ENCODE peak calls at places on chromosomes 13 and 19, in four cellular contexts. One of them, this sample, is unnamed. For H3K36me3, the result is how much of the 10 kb centered on the place peaks cover.

GRCh38 chr13:77584111-77584510 is 48.6 kb downstream of the SCEL start:
- DNase-seq in mucosa of descending colon: no peak
- DNase-seq in CD4-positive, CD25-positive, alpha-beta regulatory T cell: no peak
- DNase-seq in heart right ventricle: no peak
- DNase-seq in this sample: peak

GRCh38 chr19:19900124-19900523 is 622 bp upstream of the ZNF93 start:
- DNase-seq in mucosa of descending colon: no peak
- DNase-seq in CD4-positive, CD25-positive, alpha-beta regulatory T cell: no peak
- DNase-seq in heart right ventricle: no peak
- DNase-seq in this sample: peak

GRCh38 chr13:51935326-51936171 is 73.8 kb downstream of the CCDC70 start:
- DNase-seq in mucosa of descending colon: peak
- DNase-seq in CD4-positive, CD25-positive, alpha-beta regulatory T cell: no peak
- DNase-seq in heart right ventricle: no peak
- DNase-seq in this sample: no peak

GRCh38 chr19:42553292-42554045 is 25.2 kb upstream of the CEACAM1 start:
- DNase-seq in mucosa of descending colon: no peak
- DNase-seq in CD4-positive, CD25-positive, alpha-beta regulatory T cell: no peak
- DNase-seq in heart right ventricle: peak
- DNase-seq in this sample: no peak

GRCh38 chr13:95533545-95534135 is 18.9 kb upstream of the CLDN10 start:
- DNase-seq in mucosa of descending colon: peak
- DNase-seq in CD4-positive, CD25-positive, alpha-beta regulatory T cell: no peak
- DNase-seq in heart right ventricle: no peak
- DNase-seq in this sample: no peak

GRCh38 chr19:38143847-38144246 is 80.2 kb downstream of the DPF1 start:
- DNase-seq in mucosa of descending colon: no peak
- DNase-seq in CD4-positive, CD25-positive, alpha-beta regulatory T cell: no peak
- DNase-seq in heart right ventricle: no peak
- DNase-seq in this sample: no peak

GRCh38 chr13:113814435-113814821 is 49.4 kb downstream of the GAS6 start:
- DNase-seq in mucosa of descending colon: no peak
- DNase-seq in CD4-positive, CD25-positive, alpha-beta regulatory T cell: no peak
- DNase-seq in heart right ventricle: no peak
- DNase-seq in this sample: no peak

GRCh38 chr13:38308736-38309135 is 40.9 kb upstream of the UFM1 start:
- DNase-seq in mucosa of descending colon: no peak
- DNase-seq in CD4-positive, CD25-positive, alpha-beta regulatory T cell: no peak
- DNase-seq in heart right ventricle: no peak
- DNase-seq in this sample: peak

GRCh38 chr13:103287659-103288058 is 221.4 kb upstream of the SLC10A2 start:
- DNase-seq in mucosa of descending colon: no peak
- DNase-seq in CD4-positive, CD25-positive, alpha-beta regulatory T cell: no peak
- DNase-seq in heart right ventricle: no peak
- DNase-seq in this sample: no peak

GRCh38 chr19:21602105-21602658 is 96.8 kb downstream of the ZNF429 start:
- DNase-seq in mucosa of descending colon: no peak
- DNase-seq in CD4-positive, CD25-positive, alpha-beta regulatory T cell: no peak
- DNase-seq in heart right ventricle: no peak
- DNase-seq in this sample: no peak

GRCh38 chr19:51644636-51645271 is 1.9 kb downstream of the SIGLEC14 start:
- DNase-seq in mucosa of descending colon: no peak
- DNase-seq in CD4-positive, CD25-positive, alpha-beta regulatory T cell: no peak
- DNase-seq in heart right ventricle: no peak
- DNase-seq in this sample: no peak

GRCh38 chr13:94209110-94209509 is 270.4 kb downstream of the DCT start:
- DNase-seq in mucosa of descending colon: no peak
- DNase-seq in CD4-positive, CD25-positive, alpha-beta regulatory T cell: no peak
- DNase-seq in heart right ventricle: no peak
- DNase-seq in this sample: no peak

GRCh38 chr13:34911159-34911558 is 30.9 kb upstream of the NBEA start:
- DNase-seq in mucosa of descending colon: no peak
- DNase-seq in CD4-positive, CD25-positive, alpha-beta regulatory T cell: no peak
- DNase-seq in heart right ventricle: no peak
- DNase-seq in this sample: no peak

GRCh38 chr13:58907347-58907746 is 1256.4 kb downstream of the DIAPH3 start:
- DNase-seq in mucosa of descending colon: no peak
- DNase-seq in CD4-positive, CD25-positive, alpha-beta regulatory T cell: no peak
- DNase-seq in heart right ventricle: no peak
- DNase-seq in this sample: no peak

GRCh38 chr13:72728290-72728605 is 525 bp downstream of the BORA start:
- DNase-seq in mucosa of descending colon: no peak
- DNase-seq in CD4-positive, CD25-positive, alpha-beta regulatory T cell: no peak
- DNase-seq in heart right ventricle: no peak
- DNase-seq in this sample: no peak

GRCh38 chr13:72727417-72728289 is at the start of the genes BORA and MZT1:
- DNase-seq in mucosa of descending colon: peak
- DNase-seq in CD4-positive, CD25-positive, alpha-beta regulatory T cell: peak
- DNase-seq in heart right ventricle: peak
- DNase-seq in this sample: peak

GRCh38 chr13:72726721-72727416 is 560 bp downstream of the MZT1 start:
- DNase-seq in mucosa of descending colon: peak
- DNase-seq in CD4-positive, CD25-positive, alpha-beta regulatory T cell: peak
- DNase-seq in heart right ventricle: peak
- DNase-seq in this sample: peak
- H3K4me3 ChIP-seq in mucosa of descending colon: peak
- H3K4me3 ChIP-seq in CD4-positive, CD25-positive, alpha-beta regulatory T cell: peak
- H3K4me3 ChIP-seq in heart right ventricle: peak
- H3K4me3 ChIP-seq in this sample: peak

GRCh38 chr19:7981661-7982060 is 23.8 kb downstream of the ELAVL1 start:
- DNase-seq in mucosa of descending colon: no peak
- DNase-seq in CD4-positive, CD25-positive, alpha-beta regulatory T cell: no peak
- DNase-seq in heart right ventricle: no peak
- DNase-seq in this sample: no peak

GRCh38 chr19:7980635-7981121 is 24.8 kb downstream of the ELAVL1 start:
- DNase-seq in mucosa of descending colon: no peak
- DNase-seq in CD4-positive, CD25-positive, alpha-beta regulatory T cell: no peak
- DNase-seq in heart right ventricle: no peak
- DNase-seq in this sample: no peak

GRCh38 chr19:7982103-7982502 is 23.3 kb downstream of the ELAVL1 start:
- DNase-seq in mucosa of descending colon: no peak
- DNase-seq in CD4-positive, CD25-positive, alpha-beta regulatory T cell: no peak
- DNase-seq in heart right ventricle: no peak
- DNase-seq in this sample: no peak

GRCh38 chr19:7980168-7980567 is 25.3 kb downstream of the ELAVL1 start:
- DNase-seq in mucosa of descending colon: no peak
- DNase-seq in CD4-positive, CD25-positive, alpha-beta regulatory T cell: no peak
- DNase-seq in heart right ventricle: no peak
- DNase-seq in this sample: no peak

GRCh38 chr19:7981199-7981598 is 24.2 kb downstream of the ELAVL1 start:
- DNase-seq in mucosa of descending colon: no peak
- DNase-seq in CD4-positive, CD25-positive, alpha-beta regulatory T cell: no peak
- DNase-seq in heart right ventricle: no peak
- DNase-seq in this sample: no peak
- H3K36me3 ChIP-seq in mucosa of descending colon: under half
- H3K36me3 ChIP-seq in CD4-positive, CD25-positive, alpha-beta regulatory T cell: half or more
- H3K36me3 ChIP-seq in heart right ventricle: under half
- H3K36me3 ChIP-seq in this sample: half or more

DNA sequence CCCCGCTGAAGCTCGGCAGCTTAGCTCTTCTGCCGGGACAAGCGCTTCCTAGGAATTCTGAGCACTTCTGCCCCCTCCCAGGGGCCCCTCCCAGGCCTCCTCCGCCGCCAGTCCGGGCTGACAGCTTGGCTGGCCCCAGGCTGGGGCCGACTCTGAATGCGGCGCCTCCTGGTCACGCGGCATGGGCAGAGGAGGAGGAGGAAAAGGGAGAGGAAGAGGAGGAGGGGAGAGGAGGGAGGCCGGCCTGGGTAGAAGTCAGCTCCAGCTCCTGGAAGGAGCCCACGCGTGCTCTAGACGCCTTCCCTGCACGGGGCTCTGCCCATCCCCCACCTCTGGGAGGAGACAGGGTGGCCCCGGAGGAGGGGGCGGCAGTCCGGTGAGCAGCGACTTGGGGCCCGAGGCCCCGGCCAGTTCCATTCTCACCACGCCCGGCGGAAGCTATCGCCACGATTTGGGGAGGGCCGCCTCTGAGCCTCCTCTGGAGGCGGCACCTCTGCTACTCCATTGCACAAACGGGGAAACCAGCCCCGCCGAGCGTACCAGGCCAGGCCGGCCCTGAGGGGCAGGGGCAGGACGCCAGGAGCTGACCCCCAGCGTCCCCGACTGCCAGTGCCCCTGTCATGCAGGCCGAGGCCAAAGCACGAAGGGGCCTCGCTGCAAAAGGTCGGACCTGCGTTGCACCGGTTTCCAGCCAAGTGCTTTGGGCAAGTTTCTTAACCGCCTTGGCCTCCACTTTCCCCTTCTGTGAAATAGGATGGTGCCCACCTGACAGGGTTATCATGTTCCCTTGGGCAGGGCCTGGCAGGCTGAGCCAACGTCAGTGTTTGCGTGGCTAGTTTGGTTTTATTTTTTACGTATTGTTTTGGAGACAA is 31.6 kb downstream of the CCNE1 start:
- DNase-seq in mucosa of descending colon: peak
- DNase-seq in CD4-positive, CD25-positive, alpha-beta regulatory T cell: peak
- DNase-seq in heart right ventricle: peak
- DNase-seq in this sample: no peak
- H3K4me3 ChIP-seq in mucosa of descending colon: no peak
- H3K4me3 ChIP-seq in CD4-positive, CD25-positive, alpha-beta regulatory T cell: peak
- H3K4me3 ChIP-seq in heart right ventricle: peak
- H3K4me3 ChIP-seq in this sample: no peak

GRCh38 chr19:50489461-50490011 is 12.9 kb upstream of the GARIN5A start:
- DNase-seq in mucosa of descending colon: no peak
- DNase-seq in CD4-positive, CD25-positive, alpha-beta regulatory T cell: no peak
- DNase-seq in heart right ventricle: no peak
- DNase-seq in this sample: no peak
- H3K36me3 ChIP-seq in mucosa of descending colon: under half
- H3K36me3 ChIP-seq in CD4-positive, CD25-positive, alpha-beta regulatory T cell: under half
- H3K36me3 ChIP-seq in heart right ventricle: under half
- H3K36me3 ChIP-seq in this sample: under half

DNA sequence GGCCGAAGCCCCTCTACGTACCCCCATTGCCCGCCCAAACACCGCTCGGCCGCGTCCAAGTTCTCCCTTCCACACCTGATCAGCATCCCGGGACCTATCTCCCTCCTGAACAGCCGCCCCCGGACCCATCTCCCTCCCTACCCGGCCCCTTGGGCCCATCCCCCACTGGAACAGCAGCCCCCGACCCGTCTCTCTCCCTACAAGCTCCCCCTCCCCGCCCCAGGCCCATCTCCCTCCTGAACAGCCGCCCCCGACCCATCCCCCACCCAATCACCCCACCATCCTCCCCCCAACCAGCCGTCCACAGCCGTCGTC is 608 bp downstream of the ZSCAN1 start:
- DNase-seq in mucosa of descending colon: no peak
- DNase-seq in CD4-positive, CD25-positive, alpha-beta regulatory T cell: no peak
- DNase-seq in heart right ventricle: no peak
- DNase-seq in this sample: no peak
- H3K4me3 ChIP-seq in mucosa of descending colon: no peak
- H3K4me3 ChIP-seq in CD4-positive, CD25-positive, alpha-beta regulatory T cell: no peak
- H3K4me3 ChIP-seq in heart right ventricle: peak
- H3K4me3 ChIP-seq in this sample: no peak

DNA sequence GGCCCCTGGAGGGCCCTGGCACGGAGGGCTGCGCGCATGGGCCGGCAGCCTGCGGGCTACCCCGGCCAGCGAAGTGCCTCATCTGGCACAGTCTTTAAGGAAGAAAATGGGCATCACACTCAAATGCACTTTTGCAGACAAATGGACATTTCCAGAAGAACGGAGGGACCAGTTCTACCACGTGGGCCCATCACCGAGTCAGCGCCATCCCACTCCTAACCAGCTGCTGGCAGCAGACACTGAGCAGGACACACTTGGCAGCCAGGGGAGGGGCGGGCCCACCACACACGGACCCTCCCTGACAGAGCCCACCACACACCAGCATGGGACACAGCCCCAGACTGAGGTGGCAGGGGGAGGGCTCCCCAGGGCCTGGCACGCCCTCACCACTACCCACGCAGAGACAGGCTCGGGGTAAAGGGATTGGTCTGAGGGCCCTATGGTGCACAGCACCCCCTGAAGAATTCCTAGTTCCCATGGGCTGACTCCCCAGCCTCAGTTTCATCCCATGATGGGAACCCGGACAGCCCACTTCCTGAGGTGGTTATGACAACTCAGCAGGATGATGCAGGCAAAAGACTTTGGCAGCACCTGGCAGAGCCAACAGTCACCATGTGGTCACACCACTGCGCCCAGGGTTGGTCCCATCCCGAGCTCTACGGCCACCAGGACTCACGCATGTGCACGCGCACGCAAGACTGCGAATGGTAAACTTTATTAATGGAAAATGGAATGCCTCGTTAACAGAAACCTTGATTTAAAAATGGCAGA is 18.7 kb upstream of the TINCR start:
- DNase-seq in mucosa of descending colon: no peak
- DNase-seq in CD4-positive, CD25-positive, alpha-beta regulatory T cell: no peak
- DNase-seq in heart right ventricle: no peak
- DNase-seq in this sample: no peak
- H3K36me3 ChIP-seq in mucosa of descending colon: under half
- H3K36me3 ChIP-seq in CD4-positive, CD25-positive, alpha-beta regulatory T cell: under half
- H3K36me3 ChIP-seq in heart right ventricle: under half
- H3K36me3 ChIP-seq in this sample: under half

This sample was measured in MG63.